ENCODE peak calls at places on chromosomes 5 and 9, in eight cellular contexts. O is endothelial cell of umbilical vein; D is fibroblast of lung; N is cardiac fibroblast; Q is GM12865; U is MCF 10A; E is CD4-positive, alpha-beta T cell; G is BJ. H is an unnamed sample.
A peak's percentile ranks its signal among the peaks of the same experiment; 100 is the strongest.

GRCh38 chr5:73321757-73322452 is 126.7 kb downstream of the FOXD1 start:
- DNase-seq in O (no peak), N (peak; percentile 87), Q (no peak), D (peak; percentile 68), U (peak; percentile 75), G (peak; percentile 74), E (no peak), H (peak; percentile 100)

GRCh38 chr9:126393876-126394275 is 67.2 kb downstream of the MVB12B start:
- DNase-seq in Q (no peak), G (no peak), D (peak; percentile 18), E (no peak), N (no peak), U (no peak), O (no peak), H (peak; percentile 56)

GRCh38 chr9:18071651-18072060 is 402.3 kb upstream of the ADAMTSL1 start:
- DNase-seq in U (peak; percentile 23), E (no peak), G (no peak), O (no peak), N (peak; percentile 36), D (peak; percentile 10), Q (no peak), H (peak; percentile 12)

GRCh38 chr9:20593551-20593950 is 28.7 kb downstream of the MLLT3 start:
- DNase-seq in E (no peak), D (peak; percentile 76), N (peak; percentile 87), G (no peak), U (peak; percentile 8), Q (no peak), O (peak; percentile 43), H (peak; percentile 80)

GRCh38 chr9:98460704-98461103 is 205.3 kb upstream of the TBC1D2 start:
- DNase-seq in D (no peak), E (no peak), O (no peak), N (no peak), Q (no peak), U (no peak), G (no peak), H (no peak)

GRCh38 chr9:77598510-77598909 is 49.6 kb downstream of the GNA14 start:
- DNase-seq in G (no peak), U (peak; percentile 33), E (no peak), O (peak; percentile 89), D (peak; percentile 84), Q (no peak), N (peak; percentile 79), H (peak; percentile 65)

GRCh38 chr9:81053298-81054025 is 635.9 kb downstream of the TLE1 start:
- DNase-seq in O (no peak), G (no peak), U (no peak), E (no peak), N (peak; percentile 50), Q (no peak), D (no peak), H (peak; percentile 29)

GRCh38 chr5:59800375-59800893 is 93.1 kb downstream of the PDE4D start:
- DNase-seq in G (no peak), D (no peak), E (no peak), U (no peak), Q (no peak), O (no peak), N (no peak), H (no peak)

GRCh38 chr5:137190441-137190840 is 308.7 kb downstream of the SPOCK1 start:
- DNase-seq in U (no peak), G (peak; percentile 59), O (no peak), N (peak; percentile 52), D (no peak), E (no peak), Q (no peak), H (peak; percentile 76)

GRCh38 chr5:98962587-98962986 is 33.8 kb upstream of the CHD1 start:
- DNase-seq in G (no peak), Q (no peak), N (no peak), U (no peak), E (no peak), D (no peak), O (no peak), H (no peak)

GRCh38 chr5:150052326-150053230 is 33.8 kb downstream of the CSF1R start:
- DNase-seq in O (no peak), Q (no peak), U (no peak), D (no peak), G (no peak), N (no peak), E (no peak), H (no peak)

GRCh38 chr5:2929779-2930178 is 178.3 kb upstream of the IRX2 start:
- DNase-seq in Q (no peak), U (no peak), G (no peak), E (no peak), O (no peak), N (no peak), D (no peak), H (no peak)

GRCh38 chr5:83752700-83753099 is 32.0 kb upstream of the HAPLN1 start:
- DNase-seq in G (no peak), N (no peak), O (no peak), Q (peak; percentile 31), E (no peak), D (no peak), U (no peak), H (no peak)

GRCh38 chr5:35213608-35214007 is 16.7 kb downstream of the PRLR start:
- DNase-seq in D (no peak), U (peak; percentile 29), Q (no peak), E (no peak), O (no peak), N (no peak), G (no peak), H (no peak)

GRCh38 chr5:178483620-178484019 is 106.6 kb downstream of the COL23A1 start:
- DNase-seq in E (peak; percentile 59), N (no peak), Q (peak; percentile 10), O (no peak), D (no peak), G (no peak), U (no peak), H (no peak)

GRCh38 chr5:81334304-81335061 is 33.1 kb downstream of the ZCCHC9 start:
- DNase-seq in E (no peak), D (no peak), U (no peak), Q (no peak), N (peak; percentile 32), G (no peak), O (no peak), H (no peak)

GRCh38 chr9:18905883-18906649 is 126.9 kb downstream of the SAXO1 start:
- DNase-seq in U (no peak), G (no peak), Q (no peak), O (no peak), D (no peak), E (no peak), N (peak; percentile 84), H (peak; percentile 44)

DNA sequence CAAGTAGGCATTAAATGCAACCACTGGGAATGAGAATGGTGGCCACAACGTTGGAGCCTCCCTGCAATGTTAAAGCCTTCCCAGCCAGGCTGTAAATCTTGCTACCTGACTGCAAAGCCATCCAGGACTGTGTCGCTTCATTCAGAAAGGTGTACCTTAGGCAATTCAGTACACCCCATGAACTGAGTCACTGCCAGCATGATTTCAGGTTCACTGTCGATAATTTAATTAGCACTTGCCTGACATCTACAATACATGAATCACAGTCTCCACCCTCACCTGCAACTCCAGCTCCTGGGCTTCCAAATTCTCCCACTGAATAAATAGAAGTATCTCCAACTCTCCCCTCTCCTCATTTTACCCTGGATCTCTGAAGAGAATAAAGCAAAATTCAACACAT is 108.4 kb downstream of the SLIT3 start:
- DNase-seq in O (no peak), D (no peak), N (no peak), U (peak; percentile 22), G (no peak), Q (no peak), E (no peak), H (no peak)
- TF ChIP-seq CTCF in O (no peak), D (no peak), N (no peak), U (no peak), G (no peak), Q (no peak), E (no peak), H (no peak)

GRCh38 chr9:131475956-131476776 is 26.6 kb upstream of the POMT1 start:
- DNase-seq in U (no peak), G (no peak), N (no peak), E (no peak), D (no peak), Q (no peak), O (no peak), H (no peak)
- TF ChIP-seq CTCF in U (peak; percentile 38), G (peak; percentile 52), N (peak; percentile 49), E (peak; percentile 26), D (peak; percentile 35), Q (peak; percentile 22), O (peak; percentile 47), H (no peak)

GRCh38 chr5:115392611-115393010 is 96.2 kb upstream of the CCDC112 start:
- DNase-seq in E (no peak), N (no peak), Q (no peak), D (peak; percentile 39), G (peak; percentile 65), O (no peak), U (no peak), H (no peak)

GRCh38 chr5:115391780-115392179 is 95.3 kb upstream of the CCDC112 start:
- DNase-seq in E (no peak), G (no peak), Q (no peak), D (no peak), O (no peak), U (no peak), N (no peak), H (no peak)

GRCh38 chr5:115389074-115389798 is 92.8 kb upstream of the CCDC112 start:
- DNase-seq in E (no peak), U (no peak), D (peak; percentile 91), G (peak; percentile 55), O (no peak), Q (no peak), N (no peak), H (peak; percentile 69)

GRCh38 chr5:115387816-115388215 is 91.4 kb upstream of the CCDC112 start:
- DNase-seq in Q (no peak), N (no peak), U (no peak), D (no peak), G (no peak), O (no peak), E (no peak), H (no peak)

GRCh38 chr5:115389799-115390382 is 93.4 kb upstream of the CCDC112 start:
- DNase-seq in N (no peak), E (no peak), U (peak; percentile 23), G (no peak), D (no peak), Q (peak; percentile 28), O (no peak), H (no peak)
- TF ChIP-seq CTCF in N (no peak), E (no peak), U (peak; percentile 19), G (no peak), D (no peak), Q (peak; percentile 36), O (no peak), H (no peak)

DNA sequence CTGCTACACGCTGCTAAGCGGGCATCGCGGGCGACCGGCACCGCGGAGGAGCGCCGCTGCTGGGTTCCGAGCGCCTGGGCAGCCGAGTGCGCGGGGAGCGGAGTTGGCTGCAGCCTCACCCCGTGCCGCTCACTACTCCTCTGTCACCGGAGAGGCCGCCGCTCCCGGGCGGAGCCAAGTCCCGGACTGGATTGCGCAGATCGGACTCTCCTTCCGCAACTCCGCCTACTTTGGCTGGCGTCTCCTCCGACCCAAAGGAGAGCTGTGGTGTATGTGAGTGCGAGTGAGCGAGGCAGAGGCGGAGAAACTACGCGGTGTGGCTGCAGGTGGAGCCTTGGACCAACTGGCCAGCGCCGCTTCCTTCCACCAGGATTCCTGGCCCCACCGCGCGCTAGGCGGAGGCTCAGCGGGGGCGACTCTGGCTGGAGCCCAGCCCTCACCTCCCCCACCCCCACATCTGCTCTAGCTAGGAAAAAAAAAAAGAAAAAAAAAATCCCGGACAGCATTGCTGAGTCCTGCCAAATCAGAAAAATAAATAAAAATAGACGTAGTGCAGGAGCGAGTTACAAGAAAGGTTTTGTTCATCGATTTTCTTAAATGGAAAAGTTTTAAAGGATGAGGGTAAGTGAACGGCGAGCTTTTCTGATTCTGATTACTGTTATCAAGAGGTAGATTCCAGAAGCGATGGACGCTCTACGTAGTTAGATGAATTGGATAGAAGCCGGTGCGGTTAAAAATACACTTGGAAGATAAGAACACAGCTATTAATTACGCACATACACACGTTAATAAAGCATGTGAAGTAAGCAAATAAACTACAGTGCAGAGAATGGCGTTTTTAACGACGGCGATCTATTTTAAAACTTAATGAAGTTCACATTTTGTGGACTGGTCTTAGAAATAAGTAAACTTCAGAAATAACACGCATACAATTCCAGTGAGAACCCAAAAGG is at the start of gene SEMA6A:
- DNase-seq in Q (peak; percentile 95), E (no peak), U (peak; percentile 94), G (peak; percentile 20), O (peak; percentile 91), N (peak; percentile 91), D (peak; percentile 90), H (peak; percentile 81)
- TF ChIP-seq CTCF in Q (no peak), E (no peak), U (peak; percentile 12), G (no peak), O (no peak), N (no peak), D (no peak), H (no peak)

H was measured in astrocyte.